ENCODE peak calls at places on chromosomes 12 and 14, in four cellular contexts. F, Y, N and U are unnamed samples. For H3K27me3, the result is how much of the 10 kb centered on the place peaks cover.

GRCh38 chr14:51546603-51547258 is 105.0 kb upstream of the FRMD6 start:
- DNase-seq in N (no peak), F (no peak), Y (no peak), U (no peak)

GRCh38 chr12:123163227-123163626 is 12.3 kb upstream of the PITPNM2 start:
- DNase-seq in F (no peak), N (no peak), Y (no peak), U (no peak)

GRCh38 chr12:84757978-84758377 is 154.6 kb downstream of the SLC6A15 start:
- DNase-seq in N (peak), Y (no peak), F (no peak), U (no peak)

GRCh38 chr12:106431839-106432411 is 74.4 kb downstream of the POLR3B start:
- DNase-seq in N (peak), F (no peak), Y (no peak), U (no peak)

GRCh38 chr14:56119221-56119967 is 1.2 kb downstream of the PELI2 start:
- DNase-seq in N (peak), Y (no peak), F (peak), U (no peak)

GRCh38 chr14:75499084-75499875 is 23.0 kb upstream of the BATF start:
- DNase-seq in F (no peak), N (no peak), Y (no peak), U (no peak)

GRCh38 chr14:54652188-54652889 is 85.4 kb downstream of the SAMD4A start:
- DNase-seq in Y (no peak), N (peak), F (peak), U (peak)

GRCh38 chr12:19916193-19916498 is 452.2 kb upstream of the PDE3A start:
- DNase-seq in N (no peak), Y (no peak), F (no peak), U (no peak)

GRCh38 chr14:51283402-51283825 is 43.4 kb downstream of the TMX1 start:
- DNase-seq in F (peak), N (peak), Y (peak), U (no peak)

GRCh38 chr14:97995571-97995970 is 1198.4 kb downstream of the VRK1 start:
- DNase-seq in N (no peak), F (no peak), Y (no peak), U (no peak)

GRCh38 chr12:31368666-31369361 is 42.9 kb upstream of the SINHCAF start:
- DNase-seq in F (peak), N (peak), Y (no peak), U (no peak)

GRCh38 chr12:75706786-75707605 is 195.6 kb upstream of the KRR1 start:
- DNase-seq in Y (no peak), N (peak), F (no peak), U (no peak)

GRCh38 chr14:65833256-65833880 is 420.8 kb downstream of the FUT8 start:
- DNase-seq in Y (no peak), F (no peak), N (no peak), U (no peak)

GRCh38 chr14:34780646-34781045 is 66.3 kb upstream of the CFL2 start:
- DNase-seq in N (no peak), F (no peak), Y (no peak), U (no peak)

GRCh38 chr14:105877645-105878044 is 351.3 kb downstream of the TMEM121 start:
- DNase-seq in N (no peak), Y (no peak), F (no peak), U (no peak)

GRCh38 chr12:19115285-19115684 is 14.2 kb upstream of the PLEKHA5 start:
- DNase-seq in N (no peak), Y (no peak), F (no peak), U (no peak)

GRCh38 chr12:106861984-106862894 is 87.8 kb downstream of the RIC8B start:
- DNase-seq in N (peak), F (no peak), Y (no peak), U (no peak)

GRCh38 chr12:116609236-116609635 is 50.1 kb downstream of the MAP1LC3B2 start:
- DNase-seq in N (no peak), F (no peak), Y (no peak), U (no peak)

GRCh38 chr12:58529114-58529665 is 391.1 kb downstream of the LRIG3 start:
- DNase-seq in N (peak), F (no peak), Y (no peak), U (no peak)

GRCh38 chr12:70661762-70662161 is 24.5 kb upstream of the PTPRB start:
- DNase-seq in Y (no peak), N (peak), F (no peak), U (no peak)

GRCh38 chr14:32450919-32451675 is 122.0 kb downstream of the AKAP6 start:
- DNase-seq in N (no peak), F (no peak), Y (no peak), U (no peak)

GRCh38 chr14:51774209-51774608 is 86.2 kb upstream of the GNG2 start:
- DNase-seq in N (no peak), F (no peak), Y (no peak), U (no peak)

GRCh38 chr14:95389471-95390011 is 69.8 kb upstream of the CLMN start:
- DNase-seq in N (no peak), F (no peak), Y (no peak), U (no peak)

GRCh38 chr14:99884834-99885648 is 91.8 kb downstream of the EML1 start:
- DNase-seq in F (no peak), N (peak), Y (peak), U (no peak)

GRCh38 chr14:49019467-49020100 is 566.6 kb downstream of the RPS29 start:
- DNase-seq in Y (no peak), F (no peak), N (no peak), U (no peak)

GRCh38 chr14:31966896-31967668 is 110.0 kb upstream of the ARHGAP5 start:
- DNase-seq in Y (no peak), N (no peak), F (no peak), U (no peak)

GRCh38 chr14:28515571-28515970 is 251.0 kb upstream of the FOXG1 start:
- DNase-seq in F (no peak), Y (no peak), N (peak), U (no peak)

GRCh38 chr12:92434607-92435025 is 268.2 kb upstream of the PLEKHG7 start:
- DNase-seq in N (no peak), Y (no peak), F (no peak), U (no peak)

GRCh38 chr12:91604897-91605296 is 422.3 kb upstream of the DCN start:
- DNase-seq in F (no peak), N (no peak), Y (no peak), U (no peak)

GRCh38 chr14:61489932-61490331 is 168.6 kb downstream of the PRKCH start:
- DNase-seq in Y (no peak), N (no peak), F (no peak), U (no peak)

DNA sequence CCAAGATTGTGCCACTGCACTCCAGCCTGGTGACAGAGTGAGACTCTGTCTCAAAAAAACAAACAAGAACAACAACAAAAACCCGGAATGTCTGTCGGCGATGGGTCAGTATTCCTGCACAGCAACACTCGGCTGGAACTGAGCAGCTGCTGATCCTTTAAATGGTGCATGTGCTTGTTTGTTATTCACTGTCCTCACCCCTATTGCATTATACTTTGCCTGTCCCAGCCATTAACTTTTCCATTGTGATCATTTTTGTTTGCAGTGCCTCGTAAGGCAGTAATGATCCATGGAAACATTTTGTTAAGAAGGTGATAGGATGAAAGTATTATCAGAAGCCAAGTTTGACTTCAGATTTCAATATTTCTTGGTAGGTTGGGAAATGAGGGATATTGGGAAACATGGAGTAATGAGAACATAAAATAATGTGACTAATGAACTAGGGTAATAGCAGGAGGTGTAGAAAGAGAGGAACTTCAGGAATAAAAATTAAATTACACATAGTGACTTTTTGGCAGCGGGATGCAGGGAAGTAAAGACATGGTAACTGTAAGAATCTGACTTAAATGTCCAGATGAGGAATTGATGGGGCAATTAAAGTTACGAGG is 6.1 kb downstream of the ACSS3 start:
- DNase-seq in N (no peak), Y (no peak), F (no peak), U (no peak)
- H3K27me3 ChIP-seq in N (under half), Y (under half), F (under half), U (under half)

GRCh38 chr14:104586832-104587620 is 7.5 kb downstream of the C14orf180 start:
- DNase-seq in N (no peak), Y (no peak), F (no peak), U (no peak)
- H3K27me3 ChIP-seq in N (under half), Y (under half), F (under half), U (under half)

GRCh38 chr12:52318241-52318990 is 2.8 kb downstream of the KRT83 start:
- DNase-seq in N (no peak), Y (no peak), F (no peak), U (no peak)
- H3K27me3 ChIP-seq in N (half or more), Y (under half), F (under half), U (under half)

DNA sequence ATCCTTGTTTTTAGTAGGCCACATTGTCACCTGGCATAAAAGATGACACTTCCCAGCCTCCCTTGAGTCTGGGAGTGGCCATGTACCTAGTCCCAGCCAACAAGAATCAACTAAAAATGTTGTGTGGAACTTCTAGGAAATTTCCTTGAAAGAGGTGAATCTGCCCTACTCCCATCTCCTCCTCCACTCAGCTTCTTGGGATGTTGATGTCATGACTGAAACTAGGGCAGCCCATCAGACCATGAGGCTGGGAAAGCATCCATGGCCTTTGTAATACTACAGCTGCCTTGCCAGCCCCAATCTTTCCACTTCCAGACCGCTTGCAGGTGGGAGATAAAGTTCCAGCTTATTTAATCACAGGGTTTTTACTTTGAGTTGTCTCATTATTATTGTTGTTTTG is 170.2 kb upstream of the LMNTD1 start:
- DNase-seq in F (no peak), N (peak), Y (no peak), U (no peak)
- H3K27me3 ChIP-seq in F (under half), N (under half), Y (under half), U (under half)

GRCh38 chr14:25908707-25909106 is 689.1 kb downstream of the NOVA1 start:
- DNase-seq in Y (no peak), F (no peak), N (no peak), U (no peak)
- H3K27me3 ChIP-seq in Y (under half), F (under half), N (under half), U (under half)

GRCh38 chr12:48019639-48020265 is 15.5 kb upstream of the COL2A1 start:
- DNase-seq in Y (no peak), F (no peak), N (no peak), U (no peak)
- H3K27me3 ChIP-seq in Y (under half), F (under half), N (half or more), U (under half)

GRCh38 chr12:5391638-5392037 is 40.3 kb upstream of the NTF3 start:
- DNase-seq in F (no peak), N (peak), Y (no peak), U (no peak)
- H3K27me3 ChIP-seq in F (under half), N (under half), Y (under half), U (under half)

DNA sequence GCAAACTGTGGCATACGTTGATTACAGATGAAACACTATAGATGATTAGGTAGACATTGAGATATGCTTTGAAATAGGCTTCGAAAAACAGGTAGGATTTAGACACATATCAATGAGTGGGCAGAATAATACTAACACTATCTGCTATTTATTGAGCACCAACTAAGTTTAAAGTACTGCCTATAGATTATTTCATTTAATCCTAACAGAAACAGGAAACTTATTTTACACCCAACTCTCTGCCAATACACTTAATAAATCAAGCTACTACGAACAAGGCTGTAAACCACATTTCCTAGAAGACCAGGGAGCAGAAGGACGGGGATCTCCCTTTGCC is 363 bp upstream of the VRK1 start:
- DNase-seq in F (no peak), N (no peak), Y (no peak), U (no peak)
- H3K27me3 ChIP-seq in F (under half), N (under half), Y (under half), U (under half)

DNA sequence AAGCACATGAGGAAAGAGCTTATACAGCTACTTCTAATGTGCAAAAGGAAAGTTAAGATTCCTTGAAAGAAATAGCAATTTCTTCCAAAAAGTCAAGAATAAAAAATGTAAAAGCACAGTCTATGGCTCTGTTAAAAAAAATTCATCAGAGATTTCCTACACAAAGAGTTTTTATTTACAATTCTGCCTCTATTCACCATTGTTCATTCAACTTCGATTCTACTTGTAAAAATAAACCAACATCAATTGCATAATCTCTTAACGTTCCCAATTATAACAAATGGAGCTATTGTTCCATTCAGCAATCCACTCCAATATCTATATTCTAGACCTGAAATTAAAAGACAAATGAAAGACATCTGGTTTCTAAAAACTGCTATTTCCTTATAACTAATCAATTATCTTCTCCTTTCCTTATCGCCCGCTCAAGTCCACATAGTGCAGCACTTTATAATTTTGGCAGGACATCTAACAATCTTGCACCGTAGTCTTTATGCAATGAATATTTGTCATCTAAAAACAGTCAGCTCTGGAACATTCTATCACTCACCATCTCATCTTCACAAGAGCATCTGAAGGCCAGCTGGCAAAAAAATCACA is 6.2 kb downstream of the EIF2S3B start:
- DNase-seq in Y (no peak), F (no peak), N (no peak), U (no peak)
- H3K27me3 ChIP-seq in Y (under half), F (under half), N (under half), U (under half)